ENCODE peak calls at places on chromosome 1, in ten cellular contexts. M is GM06990; Q is fibroblast of pulmonary artery; V is progenitor cell of endocrine pancreas; N is effector memory CD8-positive, alpha-beta T cell; A is fibroblast of the aortic adventitia; U is foreskin fibroblast; B is EH; K is sciatic nerve; I is HS-5. P is an unnamed sample.

GRCh38 chr1:185139231-185139630 is 17.5 kb downstream of the TRMT1L start:
- DNase-seq in M (no peak), Q (no peak), V (no peak), N (no peak), A (no peak), U (no peak), B (no peak), K (no peak), I (no peak), P (no peak)

GRCh38 chr1:209107535-209107934 is 476.0 kb upstream of the CAMK1G start:
- DNase-seq in M (peak), Q (no peak), V (no peak), N (no peak), A (no peak), U (no peak), B (no peak), K (no peak), I (no peak), P (no peak)

GRCh38 chr1:18100493-18101063 is 7.0 kb upstream of the IGSF21 start:
- DNase-seq in M (no peak), Q (peak), V (peak), N (peak), A (peak), U (peak), B (peak), K (peak), I (peak), P (peak)

GRCh38 chr1:24888971-24889670 is 41.0 kb downstream of the RUNX3 start:
- DNase-seq in M (no peak), Q (peak), V (no peak), N (no peak), A (peak), U (peak), B (peak), K (no peak), I (peak), P (no peak)

GRCh38 chr1:205577874-205578658 is 53.7 kb downstream of the ELK4 start:
- DNase-seq in M (no peak), Q (peak), V (no peak), N (no peak), A (no peak), U (no peak), B (no peak), K (peak), I (no peak), P (no peak)

GRCh38 chr1:29453502-29454240 is 217.3 kb downstream of the PTPRU start:
- DNase-seq in M (no peak), Q (peak), V (no peak), N (no peak), A (peak), U (peak), B (peak), K (peak), I (peak), P (peak)

GRCh38 chr1:108200627-108201106 is 524 bp upstream of the SLC25A24 start:
- DNase-seq in M (no peak), Q (peak), V (no peak), N (peak), A (peak), U (peak), B (peak), K (no peak), I (no peak), P (no peak)

GRCh38 chr1:5393591-5393990 is 598.6 kb downstream of the NPHP4 start:
- DNase-seq in M (no peak), Q (no peak), V (no peak), N (no peak), A (no peak), U (no peak), B (no peak), K (no peak), I (no peak), P (no peak)

GRCh38 chr1:7505094-7505838 is 265.8 kb upstream of the VAMP3 start:
- DNase-seq in M (no peak), Q (no peak), V (no peak), N (no peak), A (no peak), U (no peak), B (no peak), K (no peak), I (no peak), P (no peak)

GRCh38 chr1:230915079-230915478 is 46.8 kb upstream of the C1orf198 start:
- DNase-seq in M (no peak), Q (no peak), V (no peak), N (no peak), A (no peak), U (no peak), B (peak), K (no peak), I (no peak), P (no peak)

GRCh38 chr1:86787626-86788025 is 83.2 kb downstream of the SH3GLB1 start:
- DNase-seq in M (no peak), Q (no peak), V (no peak), N (no peak), A (no peak), U (no peak), B (no peak), K (no peak), I (no peak), P (no peak)

GRCh38 chr1:112718691-112719418 is 3.7 kb upstream of the PPM1J start:
- DNase-seq in M (peak), Q (peak), V (peak), N (peak), A (peak), U (peak), B (peak), K (peak), I (no peak), P (no peak)

GRCh38 chr1:192311281-192311680 is 5.5 kb upstream of the RGS21 start:
- DNase-seq in M (no peak), Q (peak), V (no peak), N (no peak), A (peak), U (peak), B (no peak), K (no peak), I (peak), P (no peak)

GRCh38 chr1:51214615-51215131 is 21.4 kb upstream of the RNF11 start:
- DNase-seq in M (no peak), Q (peak), V (no peak), N (no peak), A (peak), U (peak), B (peak), K (no peak), I (no peak), P (no peak)

GRCh38 chr1:240092301-240093119 is 827 bp downstream of the FMN2 start:
- DNase-seq in M (no peak), Q (peak), V (peak), N (no peak), A (peak), U (peak), B (peak), K (peak), I (no peak), P (no peak)

GRCh38 chr1:9589719-9590157 is 1.0 kb downstream of the TMEM201 start:
- DNase-seq in M (no peak), Q (no peak), V (no peak), N (no peak), A (peak), U (peak), B (peak), K (no peak), I (no peak), P (no peak)

GRCh38 chr1:20168547-20169491 is 17.1 kb upstream of the UBXN10 start:
- DNase-seq in M (no peak), Q (no peak), V (no peak), N (no peak), A (no peak), U (no peak), B (no peak), K (no peak), I (no peak), P (no peak)

GRCh38 chr1:32215629-32216505 is 6.3 kb downstream of the TMEM234 start:
- DNase-seq in M (no peak), Q (peak), V (peak), N (peak), A (peak), U (peak), B (peak), K (no peak), I (no peak), P (no peak)

GRCh38 chr1:39106949-39107740 is 81.0 kb downstream of the NDUFS5 start:
- DNase-seq in M (no peak), Q (no peak), V (no peak), N (no peak), A (no peak), U (no peak), B (no peak), K (no peak), I (no peak), P (no peak)

P was measured in iPS DF 6.9.